ENCODE peak calls at places on chromosome 19, in seven cellular contexts. Z is CD8-positive, alpha-beta memory T cell; U is body of pancreas; K is IMR-90; F is cardiac muscle cell; W is OCI-LY7; A is astrocyte. I is an unnamed sample.

GRCh38 chr19:10898633-10899032 is 27.3 kb downstream of the CARM1 start:
- DNase-seq in Z (no peak), U (no peak), K (no peak), F (no peak), W (no peak), A (no peak), I (no peak)

GRCh38 chr19:11225815-11226214 is 13.6 kb upstream of the ANGPTL8 start:
- DNase-seq in Z (no peak), U (no peak), K (no peak), F (no peak), W (no peak), A (no peak), I (no peak)

GRCh38 chr19:3671680-3672574 is 28.3 kb downstream of the PIP5K1C start:
- DNase-seq in Z (no peak), U (no peak), K (peak; percentile 20), F (no peak), W (no peak), A (peak; percentile 25), I (no peak)

GRCh38 chr19:33904681-33905080 is 108.0 kb downstream of the KCTD15 start:
- DNase-seq in Z (no peak), U (peak; percentile 90), K (no peak), F (peak; percentile 33), W (no peak), A (peak; percentile 8), I (no peak)

GRCh38 chr19:19062454-19063182 is 1.2 kb upstream of the SLC25A42 start:
- DNase-seq in Z (no peak), U (no peak), K (peak; percentile 63), F (no peak), W (peak; percentile 16), A (peak; percentile 41), I (no peak)

GRCh38 chr19:34366670-34367423 is 1.9 kb downstream of the GPI start:
- DNase-seq in Z (no peak), U (no peak), K (peak; percentile 74), F (no peak), W (no peak), A (peak; percentile 60), I (no peak)

GRCh38 chr19:19106061-19106551 is 32.2 kb downstream of the TMEM161A start:
- DNase-seq in Z (no peak), U (no peak), K (no peak), F (peak; percentile 21), W (no peak), A (no peak), I (no peak)

GRCh38 chr19:46951236-46951986 is 68.2 kb upstream of the NPAS1 start:
- DNase-seq in Z (no peak), U (no peak), K (peak; percentile 45), F (no peak), W (no peak), A (peak; percentile 47), I (no peak)

GRCh38 chr19:37654525-37654832 is 786 bp downstream of the ZFP30 start:
- DNase-seq in Z (no peak), U (no peak), K (peak; percentile 26), F (peak; percentile 62), W (peak; percentile 22), A (peak; percentile 37), I (peak; percentile 21)

GRCh38 chr19:18249834-18250233 is 23.6 kb upstream of the PDE4C start:
- DNase-seq in Z (no peak), U (no peak), K (no peak), F (no peak), W (no peak), A (no peak), I (no peak)

GRCh38 chr19:3224346-3225325 is at the start of gene CELF5:
- DNase-seq in Z (peak; percentile 39), U (peak; percentile 45), K (no peak), F (peak; percentile 81), W (peak; percentile 60), A (no peak), I (peak; percentile 44)

GRCh38 chr19:7544626-7545025 is 9.1 kb downstream of the PNPLA6 start:
- DNase-seq in Z (no peak), U (peak; percentile 35), K (no peak), F (no peak), W (no peak), A (no peak), I (no peak)

GRCh38 chr19:16273005-16273404 is 51.6 kb upstream of the KLF2 start:
- DNase-seq in Z (no peak), U (no peak), K (no peak), F (peak; percentile 60), W (no peak), A (peak; percentile 57), I (no peak)

GRCh38 chr19:35249848-35250711 is 1.3 kb downstream of the LSR start:
- DNase-seq in Z (no peak), U (no peak), K (no peak), F (no peak), W (no peak), A (no peak), I (no peak)

GRCh38 chr19:47495478-47496372 is 11.7 kb upstream of the KPTN start:
- DNase-seq in Z (no peak), U (no peak), K (no peak), F (no peak), W (no peak), A (no peak), I (no peak)

GRCh38 chr19:29384676-29385075 is 141.1 kb upstream of the VSTM2B start:
- DNase-seq in Z (no peak), U (no peak), K (no peak), F (no peak), W (no peak), A (no peak), I (no peak)

GRCh38 chr19:7366701-7367420 is 18.1 kb downstream of the ARHGEF18 start:
- DNase-seq in Z (no peak), U (peak; percentile 26), K (peak; percentile 33), F (no peak), W (peak; percentile 69), A (peak; percentile 26), I (no peak)

GRCh38 chr19:2962018-2962670 is 15.2 kb upstream of the TLE6 start:
- DNase-seq in Z (peak; percentile 75), U (peak; percentile 84), K (peak; percentile 89), F (peak; percentile 85), W (peak; percentile 87), A (peak; percentile 39), I (peak; percentile 72)

GRCh38 chr19:18507021-18507726 is 14.7 kb downstream of the ELL start:
- DNase-seq in Z (peak; percentile 59), U (no peak), K (no peak), F (no peak), W (no peak), A (no peak), I (no peak)

GRCh38 chr19:16366433-16367268 is 42.0 kb downstream of the KLF2 start:
- DNase-seq in Z (peak; percentile 77), U (no peak), K (no peak), F (no peak), W (peak; percentile 74), A (no peak), I (peak; percentile 86)

GRCh38 chr19:2777952-2778683 is 5.0 kb downstream of the SGTA start:
- DNase-seq in Z (no peak), U (no peak), K (no peak), F (no peak), W (no peak), A (no peak), I (no peak)

DNA sequence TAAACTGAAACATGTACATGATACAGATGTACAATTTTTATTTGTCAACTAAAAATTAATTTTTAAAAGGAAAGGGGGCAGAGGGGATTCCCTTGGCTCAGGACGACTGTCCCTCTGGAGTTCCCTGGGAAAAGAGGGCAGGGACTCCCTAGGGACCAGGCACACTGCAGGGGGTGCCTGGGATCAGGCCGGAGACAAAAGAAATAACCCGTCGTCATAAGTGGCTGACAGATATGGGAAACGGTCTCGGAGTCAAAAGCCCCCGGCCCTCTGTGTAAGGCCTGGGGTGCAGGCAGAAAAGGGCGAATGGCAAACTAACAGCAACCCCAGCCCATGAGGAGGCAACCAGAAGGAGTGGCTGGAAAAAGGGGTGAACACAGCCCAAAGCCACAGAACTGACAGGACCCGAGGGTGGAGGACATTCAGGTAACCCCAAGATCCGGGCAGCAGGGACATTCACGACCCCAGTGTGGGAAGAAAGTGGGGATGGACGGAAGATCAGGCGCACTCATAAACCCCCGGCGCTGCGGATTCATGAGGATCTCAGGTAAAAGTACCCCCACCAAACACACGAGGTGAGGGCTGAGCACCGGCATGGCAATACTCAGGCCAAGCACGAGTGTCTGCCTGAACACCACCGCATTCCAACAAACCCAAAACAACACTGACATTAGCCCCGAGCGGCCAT is 6.7 kb downstream of the MLLT1 start:
- DNase-seq in Z (no peak), U (no peak), K (no peak), F (no peak), W (no peak), A (no peak), I (no peak)
- H3K27ac ChIP-seq in Z (no peak overlapping the region), U (peak overlapping the region; percentile 90), K (peak overlapping the region; percentile 81), F (peak overlapping the region; percentile 91), W (no peak overlapping the region), A (peak overlapping the region; percentile 84), I (no peak overlapping the region)

GRCh38 chr19:45097776-45098520 is 5.0 kb downstream of the PPP1R37 start:
- DNase-seq in Z (no peak), U (peak; percentile 73), K (peak; percentile 98), F (no peak), W (no peak), A (peak; percentile 96), I (no peak)

GRCh38 chr19:45097450-45097775 is 4.4 kb downstream of the PPP1R37 start:
- DNase-seq in Z (no peak), U (no peak), K (no peak), F (no peak), W (no peak), A (no peak), I (no peak)

GRCh38 chr19:45094707-45095106 is 1.7 kb downstream of the PPP1R37 start:
- DNase-seq in Z (no peak), U (no peak), K (no peak), F (no peak), W (no peak), A (no peak), I (no peak)

GRCh38 chr19:45095496-45096413 is 2.8 kb downstream of the PPP1R37 start:
- DNase-seq in Z (no peak), U (no peak), K (no peak), F (no peak), W (no peak), A (no peak), I (no peak)

GRCh38 chr19:45096700-45097099 is 3.7 kb downstream of the PPP1R37 start:
- DNase-seq in Z (no peak), U (no peak), K (no peak), F (no peak), W (no peak), A (no peak), I (no peak)
- H3K4me1 ChIP-seq in Z (peaks cover 54% of the 10 kb centered on the region), U (peaks cover 82% of the 10 kb centered on the region), K (peaks cover 39% of the 10 kb centered on the region), F (peaks cover 23% of the 10 kb centered on the region), W (peaks cover 27% of the 10 kb centered on the region), A (peaks cover 49% of the 10 kb centered on the region), I (peaks cover 39% of the 10 kb centered on the region)

DNA sequence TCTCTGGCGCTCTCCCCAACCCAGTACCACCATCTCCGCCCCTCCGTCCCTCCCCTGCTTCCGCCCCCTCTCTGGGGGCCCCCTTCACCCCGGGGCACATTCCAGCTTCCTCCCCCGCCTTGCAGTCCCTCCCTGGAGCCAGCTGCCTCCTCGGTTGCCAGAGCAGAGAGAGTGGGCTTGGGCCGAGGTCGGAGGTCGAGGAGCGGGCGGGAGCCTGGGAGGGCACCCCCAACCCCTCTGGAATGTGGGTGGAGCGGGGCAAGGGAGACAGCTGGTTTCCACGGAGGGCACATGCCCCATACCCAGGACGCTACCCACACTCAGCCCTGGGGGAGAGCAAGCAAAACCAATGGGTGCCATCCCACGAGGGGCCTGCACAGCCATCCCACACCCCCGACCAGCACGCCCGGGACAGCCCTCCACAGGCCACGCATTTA is 6.4 kb upstream of the CIRBP start:
- DNase-seq in Z (no peak), U (no peak), K (no peak), F (no peak), W (peak; percentile 32), A (no peak), I (no peak)
- H3K27ac ChIP-seq in Z (peak overlapping the region; percentile 98), U (peak overlapping the region; percentile 98), K (peak overlapping the region; percentile 93), F (peak overlapping the region; percentile 52), W (peak overlapping the region; percentile 93), A (peak overlapping the region; percentile 86), I (peak overlapping the region; percentile 99)

GRCh38 chr19:41872775-41873647 is 4.1 kb upstream of the CD79A start:
- DNase-seq in Z (peak; percentile 54), U (peak; percentile 87), K (peak; percentile 59), F (peak; percentile 76), W (peak; percentile 77), A (peak; percentile 43), I (peak; percentile 58)
- H3K4me1 ChIP-seq in Z (peaks cover 100% of the 10 kb centered on the region), U (peaks cover 12% of the 10 kb centered on the region), K (peaks cover 1% of the 10 kb centered on the region), F (no peaks in the 10 kb centered on the region), W (peaks cover 88% of the 10 kb centered on the region), A (no peaks in the 10 kb centered on the region), I (peaks cover 82% of the 10 kb centered on the region)